ENCODE peak calls at places on chromosomes 1 and 21, in six cellular contexts. One of them, this sample, is unnamed.

GRCh38 chr1:234866007-234866866 is 256.3 kb upstream of the IRF2BP2 start:
- DNase-seq in GM12878: no peak
- DNase-seq in K562: peak; percentile 86
- DNase-seq in A549: peak; percentile 37
- DNase-seq in tibial nerve: peak; percentile 23
- DNase-seq in suprapubic skin: no peak
- DNase-seq in this sample: peak; percentile 86

GRCh38 chr1:21067551-21068227 is 109.0 kb downstream of the EIF4G3 start:
- DNase-seq in GM12878: no peak
- DNase-seq in K562: no peak
- DNase-seq in A549: no peak
- DNase-seq in tibial nerve: no peak
- DNase-seq in suprapubic skin: no peak
- DNase-seq in this sample: no peak

GRCh38 chr1:155050560-155051341 is at the start of gene ADAM15:
- DNase-seq in GM12878: no peak
- DNase-seq in K562: peak; percentile 98
- DNase-seq in A549: peak; percentile 84
- DNase-seq in tibial nerve: peak; percentile 70
- DNase-seq in suprapubic skin: peak; percentile 91
- DNase-seq in this sample: peak; percentile 93

GRCh38 chr1:110824192-110824591 is 48.8 kb upstream of the CD53 start:
- DNase-seq in GM12878: no peak
- DNase-seq in K562: no peak
- DNase-seq in A549: no peak
- DNase-seq in tibial nerve: no peak
- DNase-seq in suprapubic skin: peak; percentile 50
- DNase-seq in this sample: no peak

GRCh38 chr1:64598100-64598571 is 128.2 kb downstream of the CACHD1 start:
- DNase-seq in GM12878: no peak
- DNase-seq in K562: no peak
- DNase-seq in A549: peak; percentile 41
- DNase-seq in tibial nerve: no peak
- DNase-seq in suprapubic skin: no peak
- DNase-seq in this sample: no peak

GRCh38 chr1:228307218-228308023 is 99.2 kb downstream of the TRIM11 start:
- DNase-seq in GM12878: no peak
- DNase-seq in K562: no peak
- DNase-seq in A549: no peak
- DNase-seq in tibial nerve: no peak
- DNase-seq in suprapubic skin: peak; percentile 67
- DNase-seq in this sample: no peak

GRCh38 chr1:21864730-21865129 is 52.7 kb downstream of the LDLRAD2 start:
- DNase-seq in GM12878: no peak
- DNase-seq in K562: no peak
- DNase-seq in A549: no peak
- DNase-seq in tibial nerve: no peak
- DNase-seq in suprapubic skin: no peak
- DNase-seq in this sample: no peak

GRCh38 chr1:118100686-118101300 is 84.2 kb downstream of the SPAG17 start:
- DNase-seq in GM12878: no peak
- DNase-seq in K562: no peak
- DNase-seq in A549: no peak
- DNase-seq in tibial nerve: no peak
- DNase-seq in suprapubic skin: no peak
- DNase-seq in this sample: no peak

GRCh38 chr1:36992139-36992940 is 42.0 kb downstream of the GRIK3 start:
- DNase-seq in GM12878: no peak
- DNase-seq in K562: no peak
- DNase-seq in A549: no peak
- DNase-seq in tibial nerve: no peak
- DNase-seq in suprapubic skin: no peak
- DNase-seq in this sample: no peak

GRCh38 chr1:107952989-107953388 is 12.0 kb downstream of the VAV3 start:
- DNase-seq in GM12878: no peak
- DNase-seq in K562: no peak
- DNase-seq in A549: no peak
- DNase-seq in tibial nerve: no peak
- DNase-seq in suprapubic skin: no peak
- DNase-seq in this sample: no peak

GRCh38 chr1:186799689-186800054 is 29.1 kb upstream of the PLA2G4A start:
- DNase-seq in GM12878: no peak
- DNase-seq in K562: no peak
- DNase-seq in A549: no peak
- DNase-seq in tibial nerve: no peak
- DNase-seq in suprapubic skin: no peak
- DNase-seq in this sample: no peak

GRCh38 chr1:6084781-6085495 is 39.2 kb downstream of the KCNAB2 start:
- DNase-seq in GM12878: no peak
- DNase-seq in K562: no peak
- DNase-seq in A549: no peak
- DNase-seq in tibial nerve: no peak
- DNase-seq in suprapubic skin: no peak
- DNase-seq in this sample: no peak

GRCh38 chr21:45288441-45288841 is 746 bp upstream of the POFUT2 start:
- DNase-seq in GM12878: no peak
- DNase-seq in K562: no peak
- DNase-seq in A549: no peak
- DNase-seq in tibial nerve: no peak
- DNase-seq in suprapubic skin: peak; percentile 77
- DNase-seq in this sample: peak; percentile 73

GRCh38 chr1:203444077-203444683 is 31.4 kb upstream of the PRELP start:
- DNase-seq in GM12878: no peak
- DNase-seq in K562: no peak
- DNase-seq in A549: no peak
- DNase-seq in tibial nerve: no peak
- DNase-seq in suprapubic skin: no peak
- DNase-seq in this sample: peak; percentile 89

GRCh38 chr1:15985611-15986272 is 9.8 kb upstream of the ZBTB17 start:
- DNase-seq in GM12878: no peak
- DNase-seq in K562: no peak
- DNase-seq in A549: no peak
- DNase-seq in tibial nerve: no peak
- DNase-seq in suprapubic skin: no peak
- DNase-seq in this sample: no peak

GRCh38 chr1:3575953-3576352 is 35.4 kb downstream of the MEGF6 start:
- DNase-seq in GM12878: no peak
- DNase-seq in K562: no peak
- DNase-seq in A549: no peak
- DNase-seq in tibial nerve: no peak
- DNase-seq in suprapubic skin: no peak
- DNase-seq in this sample: no peak

GRCh38 chr1:84936116-84936810 is 43.3 kb upstream of the LPAR3 start:
- DNase-seq in GM12878: no peak
- DNase-seq in K562: peak; percentile 60
- DNase-seq in A549: peak; percentile 46
- DNase-seq in tibial nerve: no peak
- DNase-seq in suprapubic skin: no peak
- DNase-seq in this sample: no peak

GRCh38 chr1:153888518-153888917 is 34.3 kb downstream of the GATAD2B start:
- DNase-seq in GM12878: no peak
- DNase-seq in K562: no peak
- DNase-seq in A549: no peak
- DNase-seq in tibial nerve: no peak
- DNase-seq in suprapubic skin: no peak
- DNase-seq in this sample: no peak

GRCh38 chr1:201470581-201470980 is 1.6 kb upstream of the PHLDA3 start:
- DNase-seq in GM12878: no peak
- DNase-seq in K562: no peak
- DNase-seq in A549: no peak
- DNase-seq in tibial nerve: no peak
- DNase-seq in suprapubic skin: no peak
- DNase-seq in this sample: no peak

GRCh38 chr21:36330904-36331303 is 10.9 kb downstream of the MORC3 start:
- DNase-seq in GM12878: peak; percentile 16
- DNase-seq in K562: peak; percentile 50
- DNase-seq in A549: peak; percentile 53
- DNase-seq in tibial nerve: no peak
- DNase-seq in suprapubic skin: no peak
- DNase-seq in this sample: no peak

GRCh38 chr1:60994369-60994768 is 88.0 kb upstream of the NFIA start:
- DNase-seq in GM12878: no peak
- DNase-seq in K562: no peak
- DNase-seq in A549: no peak
- DNase-seq in tibial nerve: no peak
- DNase-seq in suprapubic skin: no peak
- DNase-seq in this sample: no peak

GRCh38 chr1:190475394-190476250 is 2.0 kb downstream of the BRINP3 start:
- DNase-seq in GM12878: no peak
- DNase-seq in K562: no peak
- DNase-seq in A549: no peak
- DNase-seq in tibial nerve: no peak
- DNase-seq in suprapubic skin: no peak
- DNase-seq in this sample: no peak

DNA sequence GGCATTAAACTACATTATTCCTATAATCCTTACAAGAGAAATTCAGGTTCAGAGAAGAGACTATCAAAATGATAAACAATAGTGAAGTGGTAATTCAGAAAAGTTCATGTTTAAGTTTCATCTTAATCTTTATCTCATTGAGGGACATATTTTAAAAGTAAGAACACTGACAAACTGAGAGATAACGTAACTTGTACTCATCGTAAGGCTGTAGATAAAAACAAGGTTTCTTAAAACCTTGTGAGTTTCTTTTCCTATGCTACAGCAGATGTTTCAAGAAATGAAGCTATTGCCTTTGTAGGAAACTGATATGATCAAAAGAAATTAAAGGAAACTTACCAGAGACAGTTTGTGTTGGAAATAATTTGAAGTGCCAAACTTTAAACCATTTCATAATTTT is 65.0 kb downstream of the RERE start:
- DNase-seq in GM12878: no peak
- DNase-seq in K562: no peak
- DNase-seq in A549: no peak
- DNase-seq in tibial nerve: no peak
- DNase-seq in suprapubic skin: no peak
- DNase-seq in this sample: no peak
- TF ChIP-seq EP300 in GM12878: no peak
- TF ChIP-seq EP300 in K562: no peak
- TF ChIP-seq EP300 in A549: no peak
- TF ChIP-seq EP300 in tibial nerve: no peak
- TF ChIP-seq EP300 in suprapubic skin: no peak
- TF ChIP-seq EP300 in this sample: no peak

DNA sequence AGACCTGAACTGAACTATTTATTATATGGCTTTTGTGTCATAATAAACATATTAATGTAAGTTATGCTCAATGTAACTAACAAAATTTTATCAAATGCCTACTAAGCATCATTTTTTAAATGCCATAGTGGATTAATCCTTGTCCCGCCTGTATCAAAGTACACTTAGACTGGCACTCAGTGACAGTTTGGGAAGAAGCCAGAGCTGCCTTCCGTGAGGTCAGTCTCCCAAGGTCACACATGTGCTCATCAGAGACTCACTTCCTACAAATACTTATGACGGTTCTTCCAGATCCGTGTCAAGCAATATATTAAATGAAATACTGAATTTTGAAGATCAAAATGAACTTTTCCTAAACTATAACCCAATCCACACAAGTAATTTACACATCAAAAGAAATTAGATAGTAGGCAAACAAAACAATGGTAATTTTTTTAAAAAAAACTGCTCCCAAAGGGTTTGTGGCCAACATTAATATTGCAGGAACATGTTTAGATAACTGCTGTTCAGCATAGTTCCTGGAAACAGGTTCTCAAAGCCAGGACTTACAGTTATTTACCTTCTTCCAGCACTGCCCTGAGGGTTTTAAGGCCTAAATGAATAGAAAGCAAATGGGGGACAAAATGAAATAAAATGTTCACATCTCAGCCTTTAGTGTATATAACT is 27.2 kb downstream of the WLS start:
- DNase-seq in GM12878: no peak
- DNase-seq in K562: no peak
- DNase-seq in A549: no peak
- DNase-seq in tibial nerve: no peak
- DNase-seq in suprapubic skin: no peak
- DNase-seq in this sample: no peak
- TF ChIP-seq CTCF in GM12878: no peak
- TF ChIP-seq CTCF in K562: no peak
- TF ChIP-seq CTCF in A549: no peak
- TF ChIP-seq CTCF in tibial nerve: no peak
- TF ChIP-seq CTCF in suprapubic skin: no peak
- TF ChIP-seq CTCF in this sample: no peak

GRCh38 chr1:23977187-23977853 is 2.8 kb downstream of the SRSF10 start:
- DNase-seq in GM12878: no peak
- DNase-seq in K562: no peak
- DNase-seq in A549: no peak
- DNase-seq in tibial nerve: no peak
- DNase-seq in suprapubic skin: no peak
- DNase-seq in this sample: no peak
- TF ChIP-seq POLR2A in GM12878: peak; percentile 54
- TF ChIP-seq POLR2A in K562: no peak
- TF ChIP-seq POLR2A in A549: no peak
- TF ChIP-seq POLR2A in tibial nerve: no peak
- TF ChIP-seq POLR2A in suprapubic skin: no peak
- TF ChIP-seq POLR2A in this sample: no peak

GRCh38 chr1:229558460-229559335 is at the start of gene ABCB10:
- DNase-seq in GM12878: peak; percentile 91
- DNase-seq in K562: peak; percentile 97
- DNase-seq in A549: peak; percentile 98
- DNase-seq in tibial nerve: peak; percentile 88
- DNase-seq in suprapubic skin: peak; percentile 93
- DNase-seq in this sample: peak; percentile 98
- TF ChIP-seq EP300 in GM12878: no peak
- TF ChIP-seq EP300 in K562: peak; percentile 3
- TF ChIP-seq EP300 in A549: no peak
- TF ChIP-seq EP300 in tibial nerve: peak; percentile 87
- TF ChIP-seq EP300 in suprapubic skin: no peak
- TF ChIP-seq EP300 in this sample: no peak

GRCh38 chr1:151888972-151889570 is 20.2 kb downstream of the THEM4 start:
- DNase-seq in GM12878: no peak
- DNase-seq in K562: no peak
- DNase-seq in A549: peak; percentile 33
- DNase-seq in tibial nerve: no peak
- DNase-seq in suprapubic skin: no peak
- DNase-seq in this sample: no peak
- TF ChIP-seq CTCF in GM12878: peak; percentile 42
- TF ChIP-seq CTCF in K562: peak; percentile 57
- TF ChIP-seq CTCF in A549: peak; percentile 67
- TF ChIP-seq CTCF in tibial nerve: peak; percentile 26
- TF ChIP-seq CTCF in suprapubic skin: no peak
- TF ChIP-seq CTCF in this sample: no peak